ENCODE peak calls at places on chromosomes 6 and 20, in nine cellular contexts. One of them, this sample, is unnamed.

GRCh38 chr20:46253391-46253790 is 54.9 kb downstream of the CDH22 start:
- DNase-seq in kidney tubule cell: peak; percentile 31
- DNase-seq in M059J: peak; percentile 53
- DNase-seq in cardiac fibroblast: peak; percentile 5
- DNase-seq in T-helper 22 cell: no peak
- DNase-seq in GM12878: no peak
- DNase-seq in effector memory CD4-positive, alpha-beta T cell: no peak
- DNase-seq in brain microvascular endothelial cell: no peak
- DNase-seq in LHCN-M2: no peak
- DNase-seq in this sample: peak; percentile 63

GRCh38 chr6:107653183-107653580 is 163.3 kb downstream of the SOBP start:
- DNase-seq in kidney tubule cell: no peak
- DNase-seq in M059J: no peak
- DNase-seq in cardiac fibroblast: no peak
- DNase-seq in T-helper 22 cell: no peak
- DNase-seq in GM12878: no peak
- DNase-seq in effector memory CD4-positive, alpha-beta T cell: no peak
- DNase-seq in brain microvascular endothelial cell: no peak
- DNase-seq in LHCN-M2: no peak
- DNase-seq in this sample: no peak

GRCh38 chr6:17907467-17908229 is 79.8 kb downstream of the KIF13A start:
- DNase-seq in kidney tubule cell: peak; percentile 93
- DNase-seq in M059J: peak; percentile 100
- DNase-seq in cardiac fibroblast: peak; percentile 97
- DNase-seq in T-helper 22 cell: no peak
- DNase-seq in GM12878: no peak
- DNase-seq in effector memory CD4-positive, alpha-beta T cell: no peak
- DNase-seq in brain microvascular endothelial cell: peak; percentile 96
- DNase-seq in LHCN-M2: peak; percentile 99
- DNase-seq in this sample: no peak

GRCh38 chr20:4729265-4729664 is 7.6 kb downstream of the PRND start:
- DNase-seq in kidney tubule cell: no peak
- DNase-seq in M059J: no peak
- DNase-seq in cardiac fibroblast: no peak
- DNase-seq in T-helper 22 cell: no peak
- DNase-seq in GM12878: no peak
- DNase-seq in effector memory CD4-positive, alpha-beta T cell: no peak
- DNase-seq in brain microvascular endothelial cell: no peak
- DNase-seq in LHCN-M2: no peak
- DNase-seq in this sample: no peak

GRCh38 chr6:132750455-132751248 is 7.1 kb downstream of the VNN2 start:
- DNase-seq in kidney tubule cell: no peak
- DNase-seq in M059J: no peak
- DNase-seq in cardiac fibroblast: no peak
- DNase-seq in T-helper 22 cell: no peak
- DNase-seq in GM12878: peak; percentile 69
- DNase-seq in effector memory CD4-positive, alpha-beta T cell: no peak
- DNase-seq in brain microvascular endothelial cell: no peak
- DNase-seq in LHCN-M2: no peak
- DNase-seq in this sample: no peak

GRCh38 chr6:47042238-47042843 is at the start of gene ADGRF1:
- DNase-seq in kidney tubule cell: peak; percentile 93
- DNase-seq in M059J: peak; percentile 62
- DNase-seq in cardiac fibroblast: no peak
- DNase-seq in T-helper 22 cell: no peak
- DNase-seq in GM12878: no peak
- DNase-seq in effector memory CD4-positive, alpha-beta T cell: no peak
- DNase-seq in brain microvascular endothelial cell: no peak
- DNase-seq in LHCN-M2: no peak
- DNase-seq in this sample: no peak

GRCh38 chr6:354631-355280 is 36.8 kb upstream of the IRF4 start:
- DNase-seq in kidney tubule cell: no peak
- DNase-seq in M059J: no peak
- DNase-seq in cardiac fibroblast: no peak
- DNase-seq in T-helper 22 cell: no peak
- DNase-seq in GM12878: no peak
- DNase-seq in effector memory CD4-positive, alpha-beta T cell: no peak
- DNase-seq in brain microvascular endothelial cell: no peak
- DNase-seq in LHCN-M2: no peak
- DNase-seq in this sample: no peak

GRCh38 chr20:11387189-11387754 is 530.4 kb upstream of the BTBD3 start:
- DNase-seq in kidney tubule cell: peak; percentile 96
- DNase-seq in M059J: peak; percentile 99
- DNase-seq in cardiac fibroblast: peak; percentile 43
- DNase-seq in T-helper 22 cell: no peak
- DNase-seq in GM12878: no peak
- DNase-seq in effector memory CD4-positive, alpha-beta T cell: no peak
- DNase-seq in brain microvascular endothelial cell: peak; percentile 89
- DNase-seq in LHCN-M2: peak; percentile 88
- DNase-seq in this sample: no peak

GRCh38 chr6:36455486-36456027 is 12.8 kb downstream of the KCTD20 start:
- DNase-seq in kidney tubule cell: no peak
- DNase-seq in M059J: no peak
- DNase-seq in cardiac fibroblast: no peak
- DNase-seq in T-helper 22 cell: no peak
- DNase-seq in GM12878: no peak
- DNase-seq in effector memory CD4-positive, alpha-beta T cell: no peak
- DNase-seq in brain microvascular endothelial cell: no peak
- DNase-seq in LHCN-M2: no peak
- DNase-seq in this sample: no peak

GRCh38 chr6:158706369-158706982 is 56.6 kb downstream of the SYTL3 start:
- DNase-seq in kidney tubule cell: peak; percentile 57
- DNase-seq in M059J: peak; percentile 47
- DNase-seq in cardiac fibroblast: peak; percentile 68
- DNase-seq in T-helper 22 cell: no peak
- DNase-seq in GM12878: no peak
- DNase-seq in effector memory CD4-positive, alpha-beta T cell: no peak
- DNase-seq in brain microvascular endothelial cell: peak; percentile 38
- DNase-seq in LHCN-M2: peak; percentile 67
- DNase-seq in this sample: peak; percentile 78

GRCh38 chr6:163711615-163712568 is 297.4 kb downstream of the QKI start:
- DNase-seq in kidney tubule cell: no peak
- DNase-seq in M059J: no peak
- DNase-seq in cardiac fibroblast: no peak
- DNase-seq in T-helper 22 cell: no peak
- DNase-seq in GM12878: peak; percentile 72
- DNase-seq in effector memory CD4-positive, alpha-beta T cell: no peak
- DNase-seq in brain microvascular endothelial cell: no peak
- DNase-seq in LHCN-M2: peak; percentile 26
- DNase-seq in this sample: peak; percentile 43

This sample was measured in H9.